ENCODE peak calls at places on chromosome 4, in nine cellular contexts. R is GM13976, C is WERI-Rb-1, F is upper lobe of left lung, Q is left lung, T is GM23338, G is tibial artery, E is sigmoid colon, P is IMR-90. M is an unnamed sample.

GRCh38 chr4:20297246-20297645 is 45.5 kb downstream of the SLIT2 start:
- DNase-seq in R (no peak), C (no peak), F (no peak), Q (no peak), T (no peak), G (no peak), E (no peak), P (peak), M (no peak)

GRCh38 chr4:111510535-111510934 is 634.7 kb upstream of the FAM241A start:
- DNase-seq in R (no peak), C (no peak), F (no peak), Q (no peak), T (no peak), G (no peak), E (no peak), P (peak), M (no peak)

GRCh38 chr4:110289601-110290100 is 91.2 kb upstream of the ELOVL6 start:
- DNase-seq in R (no peak), C (no peak), F (no peak), Q (no peak), T (peak), G (no peak), E (no peak), P (no peak), M (no peak)

GRCh38 chr4:182062936-182063335 is 180.3 kb upstream of the TENM3 start:
- DNase-seq in R (no peak), C (no peak), F (no peak), Q (no peak), T (no peak), G (no peak), E (no peak), P (peak), M (no peak)

GRCh38 chr4:13989496-13989895 is 362.0 kb upstream of the BOD1L1 start:
- DNase-seq in R (no peak), C (no peak), F (no peak), Q (no peak), T (no peak), G (no peak), E (no peak), P (no peak), M (no peak)

GRCh38 chr4:10554694-10555093 is 97.5 kb upstream of the ZNF518B start:
- DNase-seq in R (peak), C (peak), F (peak), Q (no peak), T (peak), G (no peak), E (no peak), P (peak), M (peak)

GRCh38 chr4:141870152-141870551 is 233.8 kb downstream of the IL15 start:
- DNase-seq in R (no peak), C (no peak), F (no peak), Q (no peak), T (no peak), G (no peak), E (no peak), P (no peak), M (no peak)

GRCh38 chr4:168856312-168856711 is 153.7 kb downstream of the CBR4 start:
- DNase-seq in R (no peak), C (no peak), F (no peak), Q (no peak), T (no peak), G (no peak), E (no peak), P (peak), M (no peak)

GRCh38 chr4:176791591-176792347 is 953 bp downstream of the VEGFC start:
- DNase-seq in R (peak), C (peak), F (no peak), Q (no peak), T (peak), G (no peak), E (peak), P (peak), M (peak)

GRCh38 chr4:73988096-73988495 is at the start of gene PPBP:
- DNase-seq in R (no peak), C (no peak), F (no peak), Q (no peak), T (no peak), G (no peak), E (no peak), P (no peak), M (no peak)

GRCh38 chr4:145937990-145938611 is 522 bp downstream of the ZNF827 start:
- DNase-seq in R (peak), C (peak), F (no peak), Q (no peak), T (peak), G (peak), E (no peak), P (peak), M (peak)

GRCh38 chr4:180059216-180059881 is 2183.9 kb upstream of the TENM3 start:
- DNase-seq in R (peak), C (peak), F (no peak), Q (no peak), T (peak), G (no peak), E (no peak), P (no peak), M (peak)

GRCh38 chr4:121208571-121208970 is 44.5 kb upstream of the TNIP3 start:
- DNase-seq in R (no peak), C (no peak), F (no peak), Q (no peak), T (no peak), G (no peak), E (no peak), P (no peak), M (no peak)

GRCh38 chr4:173489514-173489913 is 40.5 kb downstream of the HAND2 start:
- DNase-seq in R (no peak), C (no peak), F (no peak), Q (no peak), T (no peak), G (no peak), E (no peak), P (peak), M (no peak)

GRCh38 chr4:121946644-121947043 is 5.2 kb downstream of the TRPC3 start:
- DNase-seq in R (no peak), C (no peak), F (no peak), Q (no peak), T (no peak), G (no peak), E (no peak), P (no peak), M (no peak)

GRCh38 chr4:140152760-140153418 is 1.1 kb downstream of the MAML3 start:
- DNase-seq in R (peak), C (peak), F (peak), Q (peak), T (peak), G (peak), E (peak), P (peak), M (peak)

GRCh38 chr4:155722816-155723499 is 35.9 kb upstream of the GUCY1B1 start:
- DNase-seq in R (no peak), C (no peak), F (no peak), Q (no peak), T (no peak), G (no peak), E (no peak), P (peak), M (no peak)

GRCh38 chr4:150130953-150131352 is 52.7 kb downstream of the DCLK2 start:
- DNase-seq in R (no peak), C (no peak), F (no peak), Q (no peak), T (no peak), G (no peak), E (peak), P (peak), M (no peak)

GRCh38 chr4:1047976-1048780 is 36.8 kb downstream of the FGFRL1 start:
- DNase-seq in R (no peak), C (peak), F (no peak), Q (peak), T (peak), G (peak), E (peak), P (no peak), M (no peak)

GRCh38 chr4:102809691-102810090 is 17.7 kb downstream of the UBE2D3 start:
- DNase-seq in R (no peak), C (no peak), F (no peak), Q (no peak), T (no peak), G (no peak), E (no peak), P (peak), M (no peak)

GRCh38 chr4:3451956-3452355 is 10.2 kb downstream of the HGFAC start:
- DNase-seq in R (no peak), C (no peak), F (no peak), Q (no peak), T (no peak), G (no peak), E (no peak), P (peak), M (no peak)

GRCh38 chr4:4289575-4289929 is 402 bp downstream of the LYAR start:
- DNase-seq in R (no peak), C (no peak), F (no peak), Q (no peak), T (no peak), G (no peak), E (no peak), P (no peak), M (no peak)

GRCh38 chr4:85153221-85153620 is 186.7 kb upstream of the WDFY3 start:
- DNase-seq in R (no peak), C (no peak), F (no peak), Q (no peak), T (no peak), G (no peak), E (no peak), P (no peak), M (no peak)

GRCh38 chr4:169416461-169416860 is 145.7 kb upstream of the SH3RF1 start:
- DNase-seq in R (no peak), C (no peak), F (no peak), Q (no peak), T (no peak), G (no peak), E (no peak), P (no peak), M (no peak)

GRCh38 chr4:143406523-143406922 is 69.8 kb downstream of the GAB1 start:
- DNase-seq in R (no peak), C (no peak), F (peak), Q (peak), T (no peak), G (peak), E (peak), P (no peak), M (no peak)

GRCh38 chr4:37188100-37188499 is 56.4 kb upstream of the NWD2 start:
- DNase-seq in R (no peak), C (peak), F (no peak), Q (no peak), T (peak), G (no peak), E (no peak), P (no peak), M (no peak)
- TF ChIP-seq CTCF in R (peak), C (peak), F (no peak), Q (no peak), T (peak), G (no peak), E (no peak), P (no peak), M (no peak)

GRCh38 chr4:104751468-104751867 is 256.8 kb upstream of the CXXC4 start:
- DNase-seq in R (no peak), C (peak), F (no peak), Q (no peak), T (no peak), G (no peak), E (no peak), P (no peak), M (no peak)
- TF ChIP-seq CTCF in R (no peak), C (no peak), F (no peak), Q (no peak), T (no peak), G (no peak), E (no peak), P (no peak), M (no peak)

GRCh38 chr4:128481752-128482480 is 194.3 kb upstream of the PGRMC2 start:
- DNase-seq in R (no peak), C (no peak), F (no peak), Q (no peak), T (no peak), G (no peak), E (no peak), P (peak), M (no peak)
- TF ChIP-seq CTCF in R (no peak), C (no peak), F (no peak), Q (no peak), T (no peak), G (no peak), E (no peak), P (no peak), M (no peak)

GRCh38 chr4:88791274-88791673 is 93.6 kb upstream of the NAP1L5 start:
- DNase-seq in R (no peak), C (no peak), F (no peak), Q (no peak), T (peak), G (no peak), E (no peak), P (peak), M (no peak)
- TF ChIP-seq CTCF in R (no peak), C (no peak), F (peak), Q (no peak), T (peak), G (no peak), E (no peak), P (peak), M (no peak)

GRCh38 chr4:138499627-138500026 is 257.5 kb upstream of the SLC7A11 start:
- DNase-seq in R (no peak), C (no peak), F (no peak), Q (no peak), T (no peak), G (no peak), E (no peak), P (no peak), M (no peak)

GRCh38 chr4:138500869-138501268 is 258.7 kb upstream of the SLC7A11 start:
- DNase-seq in R (no peak), C (no peak), F (no peak), Q (no peak), T (no peak), G (no peak), E (no peak), P (no peak), M (no peak)

GRCh38 chr4:138492178-138492577 is 250.0 kb upstream of the SLC7A11 start:
- DNase-seq in R (no peak), C (no peak), F (no peak), Q (no peak), T (no peak), G (no peak), E (no peak), P (no peak), M (no peak)

GRCh38 chr4:138494931-138495330 is 252.8 kb upstream of the SLC7A11 start:
- DNase-seq in R (no peak), C (peak), F (no peak), Q (no peak), T (peak), G (no peak), E (no peak), P (peak), M (no peak)
- TF ChIP-seq CTCF in R (no peak), C (peak), F (no peak), Q (no peak), T (peak), G (no peak), E (no peak), P (peak), M (no peak)

DNA sequence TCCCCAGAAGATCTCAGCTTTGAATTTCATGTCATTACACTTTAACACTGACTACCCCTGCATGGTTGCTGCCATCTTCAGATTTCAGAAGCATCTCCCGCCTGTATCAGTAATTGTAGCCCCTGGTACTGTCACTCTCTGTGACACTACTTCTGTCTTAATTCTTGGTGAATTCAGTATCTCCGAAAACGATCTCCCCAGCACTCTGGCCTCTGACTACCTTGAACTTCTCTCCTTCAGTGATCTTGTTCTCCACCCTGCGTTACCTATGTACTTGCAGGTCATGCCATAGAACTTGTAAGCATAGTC is 53.8 kb upstream of the ABCG2 start:
- DNase-seq in R (no peak), C (no peak), F (no peak), Q (no peak), T (no peak), G (no peak), E (no peak), P (no peak), M (no peak)
- TF ChIP-seq CTCF in R (peak), C (no peak), F (no peak), Q (peak), T (no peak), G (no peak), E (no peak), P (no peak), M (no peak)

GRCh38 chr4:118772149-118773081 is 63.5 kb downstream of the SEC24D start:
- DNase-seq in R (peak), C (no peak), F (no peak), Q (no peak), T (peak), G (no peak), E (no peak), P (peak), M (peak)
- TF ChIP-seq CTCF in R (peak), C (peak), F (peak), Q (peak), T (peak), G (peak), E (peak), P (peak), M (peak)

GRCh38 chr4:128787509-128788311 is 21.8 kb upstream of the JADE1 start:
- DNase-seq in R (no peak), C (no peak), F (no peak), Q (no peak), T (no peak), G (no peak), E (no peak), P (peak), M (no peak)

GRCh38 chr4:128776794-128777216 is 32.7 kb upstream of the JADE1 start:
- DNase-seq in R (no peak), C (no peak), F (peak), Q (peak), T (no peak), G (peak), E (peak), P (peak), M (no peak)

GRCh38 chr4:128782875-128783614 is 26.5 kb upstream of the JADE1 start:
- DNase-seq in R (no peak), C (no peak), F (no peak), Q (no peak), T (no peak), G (peak), E (no peak), P (peak), M (no peak)

GRCh38 chr4:128780688-128781087 is 28.8 kb upstream of the JADE1 start:
- DNase-seq in R (no peak), C (no peak), F (no peak), Q (no peak), T (no peak), G (no peak), E (no peak), P (no peak), M (no peak)

DNA sequence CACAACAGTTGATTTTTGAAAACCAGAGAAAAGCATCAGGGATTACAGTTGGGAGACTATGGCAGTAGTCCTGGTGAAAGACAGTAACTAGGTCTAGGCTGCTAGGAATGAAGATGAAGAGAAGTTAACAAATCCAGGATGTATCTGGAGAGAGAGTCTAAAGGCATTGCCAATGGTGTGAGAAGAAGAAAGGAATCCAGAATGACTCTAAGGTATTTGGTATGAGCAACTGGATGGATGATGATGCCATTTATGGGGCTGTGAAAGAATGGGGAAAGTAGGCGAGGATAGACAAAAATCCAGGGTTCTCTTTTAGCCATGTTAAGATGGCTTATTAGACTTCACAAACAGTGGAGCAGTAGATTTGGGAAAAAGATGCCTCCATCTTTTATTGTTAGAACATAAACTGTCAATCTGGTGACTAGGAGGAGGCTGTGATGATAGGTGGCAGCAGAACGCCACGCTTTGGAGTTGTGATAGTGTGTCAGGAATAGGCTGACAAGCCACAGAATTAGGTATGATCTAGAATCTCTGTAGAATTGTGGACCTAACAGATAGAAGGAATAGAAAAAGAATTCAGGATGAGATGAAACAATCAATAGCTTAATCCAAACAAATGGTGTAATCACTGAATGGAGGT is 27.3 kb upstream of the JADE1 start:
- DNase-seq in R (peak), C (peak), F (peak), Q (no peak), T (peak), G (no peak), E (no peak), P (peak), M (peak)
- TF ChIP-seq CTCF in R (peak), C (peak), F (peak), Q (no peak), T (peak), G (peak), E (no peak), P (no peak), M (peak)